ENCODE peak calls at places on chromosomes 13 and 19, in nine cellular contexts. Y is NCI-H460, B is fibroblast of lung, F is AG04450, I is T-helper 2 cell, H is aorta, A is HFF-Myc, S is choroid plexus epithelial cell, T is heart left ventricle. U is an unnamed sample.

GRCh38 chr13:64154514-64154913 is 2738.9 kb upstream of the PCDH20 start:
- DNase-seq in Y (peak; percentile 0), B (peak; percentile 34), F (no peak), I (no peak), H (no peak), A (peak; percentile 1), S (peak; percentile 67), T (no peak), U (peak; percentile 11)

GRCh38 chr19:1512671-1513491 is at the start of gene ADAMTSL5:
- DNase-seq in Y (peak; percentile 42), B (peak; percentile 41), F (no peak), I (peak; percentile 47), H (peak; percentile 74), A (no peak), S (peak; percentile 19), T (peak; percentile 69), U (no peak)

GRCh38 chr19:39083983-39084731 is at the start of gene ACP7:
- DNase-seq in Y (no peak), B (no peak), F (no peak), I (no peak), H (no peak), A (no peak), S (no peak), T (no peak), U (no peak)

GRCh38 chr13:31385534-31385933 is 185.8 kb downstream of the B3GLCT start:
- DNase-seq in Y (no peak), B (no peak), F (no peak), I (no peak), H (no peak), A (no peak), S (no peak), T (no peak), U (no peak)

GRCh38 chr19:14479985-14480694 is 5.0 kb upstream of the PTGER1 start:
- DNase-seq in Y (no peak), B (peak; percentile 22), F (no peak), I (peak; percentile 55), H (no peak), A (no peak), S (peak; percentile 45), T (no peak), U (no peak)

GRCh38 chr19:4987286-4987685 is 18.4 kb downstream of the KDM4B start:
- DNase-seq in Y (no peak), B (peak; percentile 45), F (no peak), I (no peak), H (no peak), A (no peak), S (peak; percentile 21), T (no peak), U (no peak)

GRCh38 chr19:37572203-37572602 is 22.4 kb downstream of the ZNF571 start:
- DNase-seq in Y (no peak), B (peak; percentile 23), F (no peak), I (no peak), H (no peak), A (no peak), S (peak; percentile 56), T (no peak), U (no peak)

GRCh38 chr13:50224534-50224933 is 209.3 kb downstream of the KCNRG start:
- DNase-seq in Y (no peak), B (peak; percentile 47), F (no peak), I (no peak), H (no peak), A (no peak), S (peak; percentile 82), T (no peak), U (no peak)

GRCh38 chr19:55406869-55407624 is 541 bp downstream of the UBE2S start:
- DNase-seq in Y (no peak), B (no peak), F (no peak), I (peak; percentile 26), H (peak; percentile 60), A (no peak), S (peak; percentile 48), T (peak; percentile 26), U (no peak)

GRCh38 chr13:48838193-48839000 is 137.3 kb upstream of the FNDC3A start:
- DNase-seq in Y (peak; percentile 5), B (no peak), F (peak; percentile 55), I (no peak), H (no peak), A (peak; percentile 44), S (peak; percentile 73), T (no peak), U (no peak)

GRCh38 chr19:43804443-43804842 is 2.2 kb upstream of the LYPD5 start:
- DNase-seq in Y (no peak), B (no peak), F (no peak), I (no peak), H (no peak), A (no peak), S (no peak), T (no peak), U (no peak)

GRCh38 chr13:114065141-114065925 is 67.1 kb downstream of the RASA3 start:
- DNase-seq in Y (peak; percentile 94), B (peak; percentile 99), F (peak; percentile 92), I (peak; percentile 58), H (peak; percentile 94), A (peak; percentile 94), S (peak; percentile 99), T (peak; percentile 88), U (peak; percentile 95)

GRCh38 chr13:63840551-63841421 is 2425.1 kb upstream of the PCDH20 start:
- DNase-seq in Y (no peak), B (no peak), F (no peak), I (no peak), H (no peak), A (no peak), S (no peak), T (no peak), U (no peak)

GRCh38 chr13:51995677-51996551 is 15.3 kb downstream of the ATP7B start:
- DNase-seq in Y (no peak), B (peak; percentile 35), F (no peak), I (no peak), H (no peak), A (no peak), S (no peak), T (peak; percentile 27), U (no peak)

GRCh38 chr13:68176486-68176885 is 946.4 kb upstream of the PCDH9 start:
- DNase-seq in Y (peak; percentile 13), B (peak; percentile 89), F (peak; percentile 34), I (no peak), H (no peak), A (no peak), S (peak; percentile 93), T (no peak), U (no peak)

GRCh38 chr13:113749507-113749906 is 9.5 kb upstream of the TMEM255B start:
- DNase-seq in Y (no peak), B (no peak), F (no peak), I (no peak), H (no peak), A (no peak), S (no peak), T (no peak), U (no peak)

U was measured in BJ.